ENCODE peak calls at places on chromosomes 2 and 18, in eight cellular contexts. O, Z, C, P, W, S, B and Y are unnamed samples.

GRCh38 chr2:106972782-106973181 is 86.8 kb upstream of the ST6GAL2 start:
- DNase-seq in O (no peak), S (no peak), C (no peak), Z (no peak), P (no peak), W (no peak), B (no peak), Y (no peak)

GRCh38 chr2:216029416-216030129 is 16.2 kb upstream of the MREG start:
- DNase-seq in P (no peak), W (no peak), S (no peak), Z (peak; percentile 79), C (no peak), O (no peak), B (no peak), Y (no peak)

GRCh38 chr2:172307800-172308199 is 119.6 kb upstream of the ITGA6 start:
- DNase-seq in B (no peak), O (peak; percentile 41), Z (no peak), C (no peak), S (no peak), W (no peak), P (no peak), Y (no peak)

GRCh38 chr2:112864072-112864471 is 27.5 kb upstream of the IL1B start:
- DNase-seq in W (no peak), Z (no peak), O (no peak), B (no peak), S (no peak), P (no peak), C (no peak), Y (no peak)

GRCh38 chr2:219387284-219388126 is at the start of gene DNPEP:
- DNase-seq in B (peak; percentile 98), S (peak; percentile 92), O (peak; percentile 83), Z (peak; percentile 89), C (peak; percentile 89), P (peak; percentile 100), W (peak; percentile 76), Y (peak; percentile 83)

GRCh38 chr18:46283268-46283667 is 179.1 kb downstream of the HAUS1 start:
- DNase-seq in W (no peak), C (no peak), Z (peak; percentile 10), P (no peak), S (no peak), B (no peak), O (no peak), Y (no peak)

GRCh38 chr2:139813340-139813739 is 1033.2 kb upstream of the NXPH2 start:
- DNase-seq in Z (no peak), C (no peak), P (no peak), W (no peak), B (no peak), O (no peak), S (no peak), Y (no peak)

GRCh38 chr2:73075477-73076373 is 4.2 kb upstream of the SFXN5 start:
- DNase-seq in O (no peak), W (no peak), Z (peak; percentile 46), B (no peak), P (no peak), S (no peak), C (no peak), Y (no peak)

GRCh38 chr2:239346676-239347075 is 54.1 kb downstream of the HDAC4 start:
- DNase-seq in P (no peak), B (no peak), Z (no peak), C (no peak), O (no peak), S (no peak), W (no peak), Y (no peak)

GRCh38 chr2:108632748-108633147 is 86.5 kb upstream of the RANBP2 start:
- DNase-seq in Z (no peak), C (no peak), P (no peak), S (no peak), W (no peak), O (peak; percentile 26), B (no peak), Y (no peak)

GRCh38 chr18:25880441-25880840 is 210.0 kb downstream of the SS18 start:
- DNase-seq in O (no peak), P (no peak), S (no peak), C (no peak), B (no peak), Z (no peak), W (no peak), Y (no peak)

GRCh38 chr18:79634186-79634585 is 45.4 kb upstream of the CTDP1 start:
- DNase-seq in S (no peak), C (no peak), P (no peak), Z (no peak), W (no peak), O (no peak), B (no peak), Y (no peak)

GRCh38 chr2:100941646-100942240 is 60.3 kb upstream of the RPL31 start:
- DNase-seq in C (no peak), B (no peak), W (no peak), O (no peak), P (no peak), S (no peak), Z (peak; percentile 54), Y (no peak)

GRCh38 chr2:33859791-33860461 is 260.8 kb upstream of the FAM98A start:
- DNase-seq in O (no peak), Z (no peak), S (no peak), C (no peak), W (no peak), B (peak; percentile 31), P (no peak), Y (no peak)

GRCh38 chr2:149727927-149728326 is 140.4 kb upstream of the MMADHC start:
- DNase-seq in B (no peak), P (no peak), Z (peak; percentile 34), S (no peak), C (no peak), W (no peak), O (no peak), Y (no peak)

GRCh38 chr2:72236445-72237067 is 88.9 kb upstream of the CYP26B1 start:
- DNase-seq in W (no peak), O (no peak), Z (peak; percentile 75), C (no peak), B (no peak), S (no peak), P (no peak), Y (peak; percentile 33)

GRCh38 chr18:21391074-21391673 is 149.1 kb downstream of the GREB1L start:
- DNase-seq in B (no peak), W (peak; percentile 4), Z (peak; percentile 53), C (no peak), O (no peak), P (no peak), S (no peak), Y (peak; percentile 2)

GRCh38 chr2:146890491-146890890 is 954.3 kb upstream of the ACVR2A start:
- DNase-seq in W (no peak), Z (no peak), S (no peak), P (no peak), C (no peak), O (no peak), B (no peak), Y (no peak)

DNA sequence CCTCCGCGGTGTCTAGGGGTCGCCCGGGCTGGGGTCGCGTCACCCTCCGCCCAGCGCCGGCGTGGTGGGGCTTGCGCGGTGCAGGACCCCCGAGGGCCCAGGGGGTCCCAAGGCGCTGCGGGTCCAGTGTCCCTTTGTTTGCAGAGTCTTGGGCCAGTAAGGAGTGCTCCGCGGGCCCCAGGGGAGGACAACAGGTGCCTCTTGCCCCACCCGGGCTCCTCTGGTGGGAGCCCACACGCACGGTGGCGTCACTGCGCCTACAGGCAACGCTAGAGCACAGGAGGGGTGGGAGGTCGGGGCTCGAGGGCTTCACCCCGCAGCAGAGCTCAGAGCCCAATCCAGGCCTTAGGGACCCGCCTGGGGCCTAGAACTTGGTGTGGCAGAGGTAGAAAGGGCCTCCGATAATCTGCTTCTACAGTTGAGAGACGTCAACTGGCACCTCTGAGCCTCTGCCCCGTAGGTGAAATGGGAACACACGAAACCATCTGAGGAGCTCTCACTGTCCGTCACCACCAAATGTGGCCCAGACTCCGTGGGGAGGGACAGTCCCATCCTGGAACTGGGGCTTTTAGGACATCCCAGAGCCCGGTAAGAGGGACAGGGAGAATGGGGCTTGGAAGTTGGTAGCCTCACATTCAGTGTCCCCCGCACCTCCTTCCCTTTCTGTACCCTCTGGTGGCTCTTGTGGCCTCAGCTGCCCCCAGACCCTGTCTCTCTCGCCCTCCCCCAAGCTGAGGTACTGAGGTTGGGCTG is 1.4 kb downstream of the ARID5A start:
- DNase-seq in P (no peak), Z (no peak), C (no peak), S (no peak), O (no peak), B (no peak), W (no peak), Y (no peak)
- TF ChIP-seq POLR2A in P (no peak), Z (no peak), C (no peak), S (no peak), O (no peak), B (no peak), W (no peak), Y (no peak)

GRCh38 chr18:63319383-63320040 is at the start of gene BCL2:
- DNase-seq in W (peak; percentile 6), O (peak; percentile 39), C (no peak), S (no peak), B (no peak), Z (peak; percentile 24), P (peak; percentile 73), Y (peak; percentile 40)
- TF ChIP-seq POLR2A in W (no peak), O (no peak), C (no peak), S (no peak), B (no peak), Z (no peak), P (no peak), Y (no peak)

GRCh38 chr2:236547725-236548124 is 21.9 kb upstream of the ACKR3 start:
- DNase-seq in C (no peak), B (no peak), S (no peak), Z (no peak), W (no peak), P (no peak), O (no peak), Y (no peak)

GRCh38 chr2:236548179-236548918 is 21.3 kb upstream of the ACKR3 start:
- DNase-seq in P (no peak), B (no peak), W (no peak), S (no peak), C (no peak), O (no peak), Z (no peak), Y (no peak)

GRCh38 chr2:236545248-236545658 is 24.4 kb upstream of the ACKR3 start:
- DNase-seq in P (no peak), W (no peak), Z (no peak), B (no peak), O (no peak), S (no peak), C (no peak), Y (no peak)

GRCh38 chr2:236545814-236546480 is 23.7 kb upstream of the ACKR3 start:
- DNase-seq in O (no peak), C (no peak), B (no peak), P (no peak), S (no peak), W (no peak), Z (no peak), Y (no peak)

GRCh38 chr2:236546561-236546961 is 23.1 kb upstream of the ACKR3 start:
- DNase-seq in Z (no peak), B (no peak), P (no peak), O (no peak), C (no peak), S (no peak), W (no peak), Y (no peak)
- TF ChIP-seq POLR2A in Z (no peak), B (no peak), P (no peak), O (no peak), C (no peak), S (no peak), W (no peak), Y (no peak)

DNA sequence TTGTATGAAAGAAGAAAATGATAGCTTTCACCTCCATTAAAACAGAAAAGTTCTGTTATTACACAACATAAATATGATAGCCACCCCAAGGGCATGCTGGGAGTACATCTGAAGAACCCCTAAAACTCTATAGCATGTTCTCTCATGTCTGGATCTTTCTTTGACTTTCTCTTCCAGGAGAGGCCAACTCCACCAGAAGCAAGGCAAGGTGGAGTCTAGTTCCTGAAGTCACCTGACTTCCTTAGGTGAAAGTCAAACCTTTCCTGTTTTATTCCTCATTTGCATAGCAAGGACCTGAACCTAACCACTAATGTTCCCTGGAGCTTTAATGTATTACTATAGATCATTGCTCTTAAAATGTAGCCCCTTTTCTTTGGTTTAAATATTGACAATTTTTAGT is 5.7 kb downstream of the STAT1 start:
- DNase-seq in O (no peak), B (no peak), Z (no peak), W (no peak), S (no peak), P (no peak), C (no peak), Y (no peak)
- TF ChIP-seq POLR2A in O (no peak), B (no peak), Z (no peak), W (no peak), S (no peak), P (no peak), C (no peak), Y (no peak)